ENCODE peak calls at places on chromosomes 5 and 9, in four cellular contexts. One of them, this sample, is unnamed.
A peak's percentile ranks its signal among the peaks of the same experiment; 100 is the strongest.

GRCh38 chr5:133930061-133930823 is 38.2 kb downstream of the C5orf15 start:
- DNase-seq in substantia nigra: no peak
- DNase-seq in left kidney: peak; percentile 74
- DNase-seq in NCI-H1105: no peak
- DNase-seq in this sample: peak; percentile 28

GRCh38 chr9:136603901-136604816 is 58.3 kb upstream of the NOTCH1 start:
- DNase-seq in substantia nigra: no peak
- DNase-seq in NCI-H1105: no peak
- DNase-seq in left kidney: no peak
- DNase-seq in this sample: no peak

GRCh38 chr5:85049020-85049419 is 664.3 kb upstream of the EDIL3 start:
- DNase-seq in left kidney: peak; percentile 48
- DNase-seq in NCI-H1105: peak; percentile 0
- DNase-seq in substantia nigra: no peak
- DNase-seq in this sample: no peak

GRCh38 chr5:61567337-61567736 is 235.3 kb downstream of the ZSWIM6 start:
- DNase-seq in NCI-H1105: no peak
- DNase-seq in substantia nigra: no peak
- DNase-seq in left kidney: no peak
- DNase-seq in this sample: no peak

GRCh38 chr9:129624947-129625346 is 1.0 kb upstream of the NTMT1 start:
- DNase-seq in left kidney: no peak
- DNase-seq in NCI-H1105: no peak
- DNase-seq in substantia nigra: no peak
- DNase-seq in this sample: no peak

GRCh38 chr9:97508852-97509251 is 7.4 kb downstream of the TMOD1 start:
- DNase-seq in substantia nigra: no peak
- DNase-seq in left kidney: no peak
- DNase-seq in NCI-H1105: no peak
- DNase-seq in this sample: no peak

GRCh38 chr9:17799383-17799782 is 220.5 kb downstream of the SH3GL2 start:
- DNase-seq in left kidney: no peak
- DNase-seq in NCI-H1105: no peak
- DNase-seq in substantia nigra: no peak
- DNase-seq in this sample: no peak

GRCh38 chr9:105098370-105098769 is 146.1 kb upstream of the SLC44A1 start:
- DNase-seq in left kidney: no peak
- DNase-seq in substantia nigra: no peak
- DNase-seq in NCI-H1105: no peak
- DNase-seq in this sample: no peak

GRCh38 chr9:4315582-4316215 is 15.8 kb upstream of the GLIS3 start:
- DNase-seq in NCI-H1105: peak; percentile 68
- DNase-seq in substantia nigra: peak; percentile 44
- DNase-seq in left kidney: peak; percentile 86
- DNase-seq in this sample: peak; percentile 78

GRCh38 chr9:101648493-101648892 is 53.7 kb upstream of the PPP3R2 start:
- DNase-seq in left kidney: no peak
- DNase-seq in substantia nigra: no peak
- DNase-seq in NCI-H1105: no peak
- DNase-seq in this sample: no peak